ENCODE peak calls at places on chromosomes 16 and 17, in five cellular contexts. I, Z, Y, U and H are unnamed samples.

GRCh38 chr17:28497931-28498330 is 8.2 kb upstream of the FOXN1 start:
- DNase-seq in Y (no peak), Z (no peak), I (no peak), U (no peak), H (no peak)

GRCh38 chr17:4599505-4600281 is 15.4 kb downstream of the SMTNL2 start:
- DNase-seq in I (no peak), Y (no peak), U (no peak), Z (no peak), H (peak)

GRCh38 chr16:88739139-88739974 is 33.1 kb downstream of the CTU2 start:
- DNase-seq in Z (no peak), Y (no peak), I (no peak), U (no peak), H (no peak)

GRCh38 chr16:3878610-3879009 is 1.9 kb downstream of the CREBBP start:
- DNase-seq in U (no peak), Y (no peak), Z (no peak), I (no peak), H (no peak)

GRCh38 chr16:8355714-8356113 is 234.6 kb downstream of the TMEM114 start:
- DNase-seq in U (no peak), I (no peak), Z (no peak), Y (no peak), H (no peak)

GRCh38 chr17:80836658-80836965 is 155.0 kb upstream of the CHMP6 start:
- DNase-seq in Y (no peak), I (no peak), Z (no peak), U (no peak), H (no peak)

GRCh38 chr17:75442168-75443103 is 14.0 kb upstream of the TMEM94 start:
- DNase-seq in I (no peak), U (no peak), Y (no peak), Z (no peak), H (no peak)

GRCh38 chr17:61397086-61397842 is 2.4 kb upstream of the TBX2 start:
- DNase-seq in Z (no peak), I (no peak), Y (no peak), U (no peak), H (no peak)

DNA sequence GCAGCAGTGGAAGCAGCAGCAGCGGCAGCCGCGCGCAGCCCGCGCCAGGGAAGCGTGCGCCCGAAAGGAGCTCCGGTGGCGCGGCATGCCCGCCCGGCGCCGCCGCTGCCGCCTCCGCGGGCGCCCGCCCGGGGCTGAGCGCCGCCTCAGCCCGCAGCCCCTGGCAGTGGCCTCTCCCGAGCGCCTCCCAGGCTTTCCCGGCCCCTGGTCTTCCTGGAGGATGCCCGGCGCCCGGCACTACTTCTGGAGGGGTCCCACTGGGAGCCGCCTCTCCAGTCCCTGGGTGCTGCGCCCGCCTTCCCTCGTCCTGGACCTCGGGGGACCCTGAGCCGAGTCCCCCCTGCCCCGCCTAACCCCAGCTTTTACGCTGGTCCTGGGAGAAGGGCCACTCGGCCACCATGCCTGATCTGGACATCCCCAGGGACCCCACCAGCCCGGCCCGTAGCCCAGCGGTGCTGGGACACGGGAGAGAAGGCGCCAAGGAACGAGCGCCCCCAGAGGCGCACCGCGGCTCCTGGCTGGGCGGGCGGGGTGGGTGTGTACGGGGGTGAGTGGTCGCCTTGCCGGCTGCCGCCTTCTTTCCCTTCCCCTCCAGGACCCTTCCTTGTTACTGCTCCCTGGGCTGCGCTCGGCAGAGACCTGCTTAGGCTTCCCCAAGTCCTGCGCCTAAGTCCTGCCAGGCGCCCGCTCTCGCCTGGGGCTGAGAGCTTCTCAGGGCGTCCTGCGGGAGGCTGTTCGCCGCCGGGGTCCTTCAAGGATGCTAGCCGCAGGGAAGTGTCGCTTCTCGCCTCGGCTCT is 713 bp downstream of the ASIC2 start:
- DNase-seq in Y (no peak), Z (no peak), I (no peak), U (no peak), H (no peak)
- H3K4me3 ChIP-seq in Y (peak), Z (peak), I (no peak), U (peak), H (peak)

GRCh38 chr17:55704412-55704811 is 18.3 kb downstream of the TMEM100 start:
- DNase-seq in Z (no peak), I (no peak), U (no peak), Y (no peak), H (no peak)

GRCh38 chr17:55709440-55709839 is 13.2 kb downstream of the TMEM100 start:
- DNase-seq in Z (no peak), U (no peak), Y (no peak), I (no peak), H (no peak)

GRCh38 chr17:55708575-55708974 is 14.1 kb downstream of the TMEM100 start:
- DNase-seq in Y (no peak), U (no peak), Z (no peak), I (no peak), H (no peak)

GRCh38 chr17:55705847-55706246 is 16.8 kb downstream of the TMEM100 start:
- DNase-seq in Z (no peak), U (no peak), I (no peak), Y (no peak), H (no peak)

GRCh38 chr17:55706808-55707773 is 15.6 kb downstream of the TMEM100 start:
- DNase-seq in Z (no peak), U (no peak), Y (no peak), I (no peak), H (no peak)
- H3K4me3 ChIP-seq in Z (no peak), U (no peak), Y (no peak), I (no peak), H (no peak)

GRCh38 chr17:52660692-52661091 is 502.2 kb upstream of the CA10 start:
- DNase-seq in Y (no peak), I (no peak), Z (no peak), U (no peak), H (no peak)

DNA sequence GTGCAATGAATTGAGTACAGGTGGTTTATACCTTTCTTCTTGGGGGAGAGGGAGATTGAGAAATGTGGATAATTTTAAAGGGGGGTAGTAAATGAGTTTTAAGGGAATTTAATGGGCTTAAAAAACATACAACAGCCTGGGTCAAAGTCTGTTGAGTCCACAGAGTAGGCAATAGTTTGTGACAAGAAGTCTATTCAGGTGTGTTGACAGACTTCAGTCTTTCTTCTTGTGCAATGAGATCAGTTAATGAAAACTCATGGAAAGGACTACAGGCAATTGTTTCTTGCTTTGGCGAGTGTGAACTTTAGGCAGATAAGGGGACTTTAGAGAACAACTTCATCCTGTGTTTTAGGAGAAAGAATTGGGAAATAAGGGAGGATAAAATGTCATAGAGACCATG is 507.8 kb upstream of the CA10 start:
- DNase-seq in Y (no peak), I (no peak), U (no peak), Z (no peak), H (no peak)
- H3K4me3 ChIP-seq in Y (no peak), I (no peak), U (no peak), Z (no peak), H (no peak)

GRCh38 chr16:26214694-26215093 is 522.9 kb downstream of the HS3ST4 start:
- DNase-seq in Y (no peak), Z (no peak), U (no peak), I (no peak), H (no peak)
- H3K4me3 ChIP-seq in Y (no peak), Z (no peak), U (no peak), I (no peak), H (no peak)

GRCh38 chr16:2032285-2033056 is 5.8 kb downstream of the NHERF2 start:
- DNase-seq in I (no peak), Z (no peak), U (no peak), Y (no peak), H (no peak)
- H3K4me3 ChIP-seq in I (no peak), Z (peak), U (peak), Y (no peak), H (no peak)

GRCh38 chr17:7043195-7043543 is 723 bp downstream of the SLC16A11 start:
- DNase-seq in U (no peak), I (no peak), Z (no peak), Y (no peak), H (no peak)

GRCh38 chr17:7043544-7044268 is at the start of gene SLC16A11:
- DNase-seq in U (no peak), I (no peak), Y (no peak), Z (no peak), H (no peak)

GRCh38 chr17:7045492-7046126 is 1.7 kb upstream of the SLC16A11 start:
- DNase-seq in Z (no peak), Y (no peak), U (no peak), I (no peak), H (peak)

GRCh38 chr17:7041607-7042506 is 2.0 kb downstream of the SLC16A11 start:
- DNase-seq in I (peak), Z (no peak), Y (no peak), U (no peak), H (no peak)

DNA sequence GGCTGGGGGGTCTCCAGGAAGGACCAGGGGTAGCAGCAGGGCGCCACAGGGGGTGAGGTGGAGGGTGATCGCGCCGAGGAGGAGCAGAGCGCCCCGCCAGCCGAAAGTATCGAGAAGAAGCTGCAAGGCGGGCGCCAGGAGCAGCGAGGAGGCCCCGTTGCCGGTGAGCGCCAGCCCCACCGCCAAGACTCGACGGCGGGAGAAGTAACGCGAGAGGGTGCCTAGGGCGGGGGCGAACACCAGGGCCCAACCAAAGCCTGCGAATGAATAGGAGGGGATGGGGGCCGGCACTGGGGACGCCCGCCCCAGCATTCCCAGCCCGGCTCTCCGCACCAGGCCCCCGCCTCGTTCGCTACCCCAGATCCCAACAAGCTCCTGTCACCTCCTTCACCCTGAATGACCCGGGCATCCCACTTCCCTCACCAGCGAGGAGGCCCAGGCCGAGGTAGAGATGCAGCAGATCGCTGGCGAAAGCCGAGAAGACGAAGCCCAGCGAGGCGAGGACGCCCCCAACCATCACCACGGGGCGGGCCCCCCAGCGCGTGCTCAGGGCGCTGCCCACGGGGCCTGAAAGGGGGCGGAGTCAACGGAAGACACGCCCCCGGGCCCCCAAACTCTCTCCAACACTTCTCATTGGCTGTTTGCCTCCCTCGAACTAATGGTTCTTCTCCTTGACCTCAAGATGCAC is 1.2 kb downstream of the SLC16A11 start:
- DNase-seq in U (no peak), Y (no peak), I (peak), Z (no peak), H (no peak)
- H3K4me3 ChIP-seq in U (peak), Y (no peak), I (peak), Z (peak), H (no peak)

DNA sequence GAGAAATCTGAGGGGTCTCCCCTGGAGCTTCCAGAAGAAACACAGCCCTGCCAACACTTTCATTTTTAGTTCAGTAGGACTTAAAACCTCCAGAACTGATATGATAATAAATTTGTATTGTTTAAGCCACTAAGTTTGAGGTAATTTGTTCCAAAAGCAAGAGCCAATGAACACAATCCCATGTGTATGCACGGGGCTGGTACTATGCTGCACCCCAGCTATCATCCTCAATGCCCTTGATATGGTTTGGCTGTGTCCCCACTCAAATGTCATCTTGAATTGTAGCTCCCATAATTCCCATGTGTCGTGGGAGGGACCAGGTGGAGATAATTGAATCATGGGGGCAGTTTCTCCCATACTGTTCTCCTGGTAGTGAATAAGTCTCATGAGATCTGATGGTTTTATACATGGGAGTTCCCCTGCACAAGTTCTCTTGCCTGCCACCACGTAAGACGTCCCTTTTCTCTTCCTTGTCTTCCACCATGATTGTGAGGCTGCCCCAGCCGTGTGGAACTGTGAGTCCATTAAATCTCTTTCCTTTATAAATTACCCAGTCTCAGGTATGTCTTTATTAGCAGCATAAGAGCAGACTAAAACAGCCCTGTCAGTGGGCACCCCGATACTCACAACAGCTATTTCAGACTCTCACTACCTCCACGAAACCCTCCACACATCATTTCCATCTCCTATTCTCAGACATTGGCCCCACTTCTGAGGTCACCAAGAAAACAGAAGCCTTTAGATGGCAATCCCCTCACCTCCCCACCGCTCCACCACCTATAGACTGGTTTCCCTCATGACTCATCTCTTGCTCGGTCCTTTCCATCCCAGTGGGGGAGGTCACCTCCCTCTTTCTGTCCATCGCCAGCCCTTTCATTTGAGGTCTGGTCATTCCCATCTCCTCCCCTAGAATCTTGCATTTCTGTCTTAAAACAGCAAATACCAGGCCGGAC is 8.9 kb upstream of the CACNG1 start:
- DNase-seq in Y (no peak), U (no peak), I (no peak), Z (no peak), H (no peak)
- H3K4me3 ChIP-seq in Y (no peak), U (no peak), I (no peak), Z (no peak), H (no peak)

GRCh38 chr16:694187-694862 is 4.1 kb upstream of the WDR24 start:
- DNase-seq in U (no peak), Z (no peak), Y (no peak), I (no peak), H (no peak)
- H3K4me3 ChIP-seq in U (peak), Z (peak), Y (no peak), I (peak), H (no peak)